ENCODE peak calls at places on chromosomes 6 and 20, in seven cellular contexts. M is HCEC 1CT, B is fibroblast of the aortic adventitia, R is natural killer cell, C is stomach, E is K562, Z is D341Med. J is an unnamed sample.
A peak's percentile ranks its signal among the peaks of the same experiment; 100 is the strongest.

GRCh38 chr6:99458319-99458718 is 33.2 kb upstream of the PNISR start:
- DNase-seq in Z (peak; percentile 27), M (peak; percentile 35), C (no peak), R (no peak), E (peak; percentile 18), B (peak; percentile 27), J (peak; percentile 10)

GRCh38 chr20:19403549-19403948 is 191.1 kb downstream of the SLC24A3 start:
- DNase-seq in Z (no peak), B (no peak), E (no peak), C (no peak), R (no peak), M (no peak), J (no peak)

GRCh38 chr6:41442800-41443501 is 103.2 kb upstream of the FOXP4 start:
- DNase-seq in E (peak; percentile 82), B (no peak), M (no peak), C (peak; percentile 50), Z (no peak), R (no peak), J (peak; percentile 53)

GRCh38 chr6:111805511-111806181 is 67.6 kb downstream of the FYN start:
- DNase-seq in M (peak; percentile 60), B (peak; percentile 64), E (peak; percentile 23), C (no peak), Z (no peak), R (no peak), J (peak; percentile 36)

GRCh38 chr6:41767112-41767946 is 12.4 kb downstream of the FRS3 start:
- DNase-seq in R (no peak), C (peak; percentile 86), M (no peak), Z (no peak), E (peak; percentile 73), B (peak; percentile 89), J (peak; percentile 77)

GRCh38 chr6:1554881-1555569 is 54.7 kb upstream of the FOXC1 start:
- DNase-seq in M (peak; percentile 42), E (peak; percentile 23), B (peak; percentile 68), R (peak; percentile 69), C (peak; percentile 63), Z (peak; percentile 100), J (peak; percentile 94)

GRCh38 chr6:79404677-79405076 is 132.6 kb downstream of the LCA5 start:
- DNase-seq in B (no peak), R (no peak), M (no peak), E (no peak), C (peak; percentile 73), Z (no peak), J (no peak)

GRCh38 chr6:17334265-17334664 is 53.1 kb downstream of the RBM24 start:
- DNase-seq in M (peak; percentile 53), Z (no peak), E (no peak), B (peak; percentile 11), R (no peak), C (no peak), J (peak; percentile 13)

GRCh38 chr6:21441386-21441785 is 152.2 kb upstream of the SOX4 start:
- DNase-seq in C (no peak), B (no peak), M (peak; percentile 24), R (no peak), E (no peak), Z (no peak), J (no peak)

GRCh38 chr6:48747471-48747870 is 636.5 kb upstream of the PTCHD4 start:
- DNase-seq in Z (no peak), M (no peak), R (no peak), B (no peak), E (no peak), C (no peak), J (no peak)

GRCh38 chr20:18543932-18544331 is 23.3 kb upstream of the SMIM26 start:
- DNase-seq in B (no peak), R (no peak), Z (no peak), M (no peak), C (peak; percentile 85), E (no peak), J (no peak)

GRCh38 chr6:56437171-56437900 is 190.0 kb upstream of the COL21A1 start:
- DNase-seq in B (peak; percentile 80), M (no peak), C (no peak), R (no peak), E (no peak), Z (no peak), J (no peak)

GRCh38 chr6:36929607-36930006 is 24.9 kb upstream of the PI16 start:
- DNase-seq in R (no peak), B (peak; percentile 64), C (no peak), Z (no peak), M (peak; percentile 75), E (no peak), J (peak; percentile 63)

GRCh38 chr6:99016355-99016754 is 68.6 kb upstream of the FBXL4 start:
- DNase-seq in E (no peak), C (no peak), B (peak; percentile 8), R (no peak), Z (no peak), M (peak; percentile 41), J (peak; percentile 14)